ENCODE peak calls at places on chromosomes 3 and 15, in nine cellular contexts. One of them, this sample, is unnamed.

GRCh38 chr15:25810631-25811077 is 52.5 kb downstream of the ATP10A start:
- DNase-seq in heart left ventricle: no peak
- DNase-seq in Karpas-422: no peak
- DNase-seq in aorta: no peak
- DNase-seq in bronchial epithelial cell: no peak
- DNase-seq in NB4: no peak
- DNase-seq in fibroblast of pulmonary artery: no peak
- DNase-seq in cardiac muscle cell: no peak
- DNase-seq in lower leg skin: no peak
- DNase-seq in this sample: no peak

GRCh38 chr15:62085740-62086139 is 19.0 kb downstream of the C2CD4A start:
- DNase-seq in heart left ventricle: no peak
- DNase-seq in Karpas-422: no peak
- DNase-seq in aorta: peak
- DNase-seq in bronchial epithelial cell: no peak
- DNase-seq in NB4: no peak
- DNase-seq in fibroblast of pulmonary artery: peak
- DNase-seq in cardiac muscle cell: peak
- DNase-seq in lower leg skin: no peak
- DNase-seq in this sample: peak

GRCh38 chr3:194780706-194781105 is 95.0 kb downstream of the FAM43A start:
- DNase-seq in heart left ventricle: no peak
- DNase-seq in Karpas-422: no peak
- DNase-seq in aorta: no peak
- DNase-seq in bronchial epithelial cell: no peak
- DNase-seq in NB4: no peak
- DNase-seq in fibroblast of pulmonary artery: no peak
- DNase-seq in cardiac muscle cell: no peak
- DNase-seq in lower leg skin: peak
- DNase-seq in this sample: no peak

GRCh38 chr3:4719011-4719649 is 226.0 kb downstream of the ITPR1 start:
- DNase-seq in heart left ventricle: no peak
- DNase-seq in Karpas-422: no peak
- DNase-seq in aorta: no peak
- DNase-seq in bronchial epithelial cell: no peak
- DNase-seq in NB4: no peak
- DNase-seq in fibroblast of pulmonary artery: no peak
- DNase-seq in cardiac muscle cell: no peak
- DNase-seq in lower leg skin: no peak
- DNase-seq in this sample: no peak

GRCh38 chr3:47950453-47950852 is 65.8 kb downstream of the MAP4 start:
- DNase-seq in heart left ventricle: no peak
- DNase-seq in Karpas-422: peak
- DNase-seq in aorta: no peak
- DNase-seq in bronchial epithelial cell: no peak
- DNase-seq in NB4: no peak
- DNase-seq in fibroblast of pulmonary artery: no peak
- DNase-seq in cardiac muscle cell: no peak
- DNase-seq in lower leg skin: no peak
- DNase-seq in this sample: no peak

GRCh38 chr15:85125056-85125661 is 143.5 kb downstream of the PDE8A start:
- DNase-seq in heart left ventricle: no peak
- DNase-seq in Karpas-422: no peak
- DNase-seq in aorta: no peak
- DNase-seq in bronchial epithelial cell: peak
- DNase-seq in NB4: no peak
- DNase-seq in fibroblast of pulmonary artery: peak
- DNase-seq in cardiac muscle cell: peak
- DNase-seq in lower leg skin: no peak
- DNase-seq in this sample: peak

GRCh38 chr3:134427400-134428111 is 53.3 kb upstream of the AMOTL2 start:
- DNase-seq in heart left ventricle: peak
- DNase-seq in Karpas-422: no peak
- DNase-seq in aorta: no peak
- DNase-seq in bronchial epithelial cell: peak
- DNase-seq in NB4: peak
- DNase-seq in fibroblast of pulmonary artery: peak
- DNase-seq in cardiac muscle cell: peak
- DNase-seq in lower leg skin: peak
- DNase-seq in this sample: peak

GRCh38 chr3:4413467-4413866 is 53.6 kb downstream of the SUMF1 start:
- DNase-seq in heart left ventricle: no peak
- DNase-seq in Karpas-422: no peak
- DNase-seq in aorta: no peak
- DNase-seq in bronchial epithelial cell: peak
- DNase-seq in NB4: no peak
- DNase-seq in fibroblast of pulmonary artery: peak
- DNase-seq in cardiac muscle cell: peak
- DNase-seq in lower leg skin: no peak
- DNase-seq in this sample: peak

GRCh38 chr3:194967126-194968117 is 281.7 kb downstream of the FAM43A start:
- DNase-seq in heart left ventricle: no peak
- DNase-seq in Karpas-422: no peak
- DNase-seq in aorta: no peak
- DNase-seq in bronchial epithelial cell: no peak
- DNase-seq in NB4: no peak
- DNase-seq in fibroblast of pulmonary artery: peak
- DNase-seq in cardiac muscle cell: peak
- DNase-seq in lower leg skin: peak
- DNase-seq in this sample: peak

GRCh38 chr3:51799879-51800757 is 21.1 kb upstream of the IQCF6 start:
- DNase-seq in heart left ventricle: no peak
- DNase-seq in Karpas-422: peak
- DNase-seq in aorta: no peak
- DNase-seq in bronchial epithelial cell: peak
- DNase-seq in NB4: peak
- DNase-seq in fibroblast of pulmonary artery: peak
- DNase-seq in cardiac muscle cell: peak
- DNase-seq in lower leg skin: no peak
- DNase-seq in this sample: peak

GRCh38 chr3:108319428-108320053 is 23.2 kb downstream of the HHLA2 start:
- DNase-seq in heart left ventricle: no peak
- DNase-seq in Karpas-422: no peak
- DNase-seq in aorta: no peak
- DNase-seq in bronchial epithelial cell: peak
- DNase-seq in NB4: no peak
- DNase-seq in fibroblast of pulmonary artery: no peak
- DNase-seq in cardiac muscle cell: no peak
- DNase-seq in lower leg skin: no peak
- DNase-seq in this sample: no peak

GRCh38 chr3:8629151-8630021 is 15.2 kb downstream of the SSUH2 start:
- DNase-seq in heart left ventricle: no peak
- DNase-seq in Karpas-422: no peak
- DNase-seq in aorta: peak
- DNase-seq in bronchial epithelial cell: peak
- DNase-seq in NB4: peak
- DNase-seq in fibroblast of pulmonary artery: peak
- DNase-seq in cardiac muscle cell: peak
- DNase-seq in lower leg skin: peak
- DNase-seq in this sample: peak

GRCh38 chr3:142180761-142181362 is 31.5 kb upstream of the TFDP2 start:
- DNase-seq in heart left ventricle: peak
- DNase-seq in Karpas-422: peak
- DNase-seq in aorta: no peak
- DNase-seq in bronchial epithelial cell: peak
- DNase-seq in NB4: peak
- DNase-seq in fibroblast of pulmonary artery: peak
- DNase-seq in cardiac muscle cell: peak
- DNase-seq in lower leg skin: no peak
- DNase-seq in this sample: peak

GRCh38 chr3:191753186-191753585 is 292.2 kb downstream of the PYDC2 start:
- DNase-seq in heart left ventricle: no peak
- DNase-seq in Karpas-422: no peak
- DNase-seq in aorta: no peak
- DNase-seq in bronchial epithelial cell: no peak
- DNase-seq in NB4: no peak
- DNase-seq in fibroblast of pulmonary artery: no peak
- DNase-seq in cardiac muscle cell: no peak
- DNase-seq in lower leg skin: no peak
- DNase-seq in this sample: no peak

GRCh38 chr3:128167973-128168674 is 14.8 kb downstream of the EEFSEC start:
- DNase-seq in heart left ventricle: no peak
- DNase-seq in Karpas-422: no peak
- DNase-seq in aorta: no peak
- DNase-seq in bronchial epithelial cell: no peak
- DNase-seq in NB4: peak
- DNase-seq in fibroblast of pulmonary artery: no peak
- DNase-seq in cardiac muscle cell: no peak
- DNase-seq in lower leg skin: peak
- DNase-seq in this sample: no peak

GRCh38 chr15:95162967-95163531 is 931.7 kb downstream of the MCTP2 start:
- DNase-seq in heart left ventricle: no peak
- DNase-seq in Karpas-422: no peak
- DNase-seq in aorta: no peak
- DNase-seq in bronchial epithelial cell: peak
- DNase-seq in NB4: no peak
- DNase-seq in fibroblast of pulmonary artery: peak
- DNase-seq in cardiac muscle cell: peak
- DNase-seq in lower leg skin: no peak
- DNase-seq in this sample: peak

GRCh38 chr3:100536093-100536492 is 43.7 kb downstream of the TMEM45A start:
- DNase-seq in heart left ventricle: no peak
- DNase-seq in Karpas-422: no peak
- DNase-seq in aorta: no peak
- DNase-seq in bronchial epithelial cell: peak
- DNase-seq in NB4: no peak
- DNase-seq in fibroblast of pulmonary artery: peak
- DNase-seq in cardiac muscle cell: peak
- DNase-seq in lower leg skin: no peak
- DNase-seq in this sample: peak

DNA sequence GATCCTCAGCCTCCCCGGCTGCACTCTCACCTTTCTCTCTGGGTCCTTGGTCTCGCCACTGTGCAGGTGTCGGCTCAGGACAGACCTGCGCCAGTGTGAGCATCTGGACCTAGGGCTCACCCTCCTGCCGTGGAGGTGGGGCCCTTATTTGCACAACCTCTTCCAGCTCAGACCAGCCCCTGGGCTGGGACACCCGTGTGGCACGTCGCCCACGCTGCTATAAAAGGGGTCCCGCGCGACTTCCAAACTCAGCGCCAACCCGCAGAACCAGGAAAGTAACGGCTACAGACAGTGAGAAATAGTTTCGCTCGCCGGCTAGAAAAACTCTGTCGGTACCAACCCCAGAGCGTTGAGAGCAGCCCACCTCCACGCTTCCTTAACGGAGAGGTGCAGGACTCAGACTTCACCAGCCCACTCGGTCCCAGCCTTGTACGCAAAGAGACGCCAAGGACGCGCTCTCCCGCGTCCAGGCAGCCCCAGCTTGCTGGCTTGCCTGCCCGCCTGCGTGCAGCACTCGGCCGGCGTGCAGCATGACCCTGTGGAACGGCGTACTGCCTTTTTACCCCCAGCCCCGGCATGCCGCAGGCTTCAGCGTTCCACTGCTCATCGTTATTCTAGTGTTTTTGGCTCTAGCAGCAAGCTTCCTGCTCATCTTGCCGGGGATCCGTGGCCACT is at the start of the genes DUOX2 and DUOXA2:
- DNase-seq in heart left ventricle: no peak
- DNase-seq in Karpas-422: no peak
- DNase-seq in aorta: no peak
- DNase-seq in bronchial epithelial cell: no peak
- DNase-seq in NB4: no peak
- DNase-seq in fibroblast of pulmonary artery: no peak
- DNase-seq in cardiac muscle cell: no peak
- DNase-seq in lower leg skin: no peak
- DNase-seq in this sample: no peak
- H3K4me3 ChIP-seq in heart left ventricle: peak
- H3K4me3 ChIP-seq in Karpas-422: peak
- H3K4me3 ChIP-seq in aorta: no peak
- H3K4me3 ChIP-seq in bronchial epithelial cell: no peak
- H3K4me3 ChIP-seq in NB4: no peak
- H3K4me3 ChIP-seq in fibroblast of pulmonary artery: no peak
- H3K4me3 ChIP-seq in cardiac muscle cell: peak
- H3K4me3 ChIP-seq in lower leg skin: no peak
- H3K4me3 ChIP-seq in this sample: no peak

GRCh38 chr3:45235409-45235808 is 9.3 kb upstream of the TMEM158 start:
- DNase-seq in heart left ventricle: no peak
- DNase-seq in Karpas-422: no peak
- DNase-seq in aorta: no peak
- DNase-seq in bronchial epithelial cell: no peak
- DNase-seq in NB4: no peak
- DNase-seq in fibroblast of pulmonary artery: no peak
- DNase-seq in cardiac muscle cell: no peak
- DNase-seq in lower leg skin: no peak
- DNase-seq in this sample: no peak
- H3K4me3 ChIP-seq in heart left ventricle: no peak
- H3K4me3 ChIP-seq in Karpas-422: no peak
- H3K4me3 ChIP-seq in aorta: no peak
- H3K4me3 ChIP-seq in bronchial epithelial cell: no peak
- H3K4me3 ChIP-seq in NB4: no peak
- H3K4me3 ChIP-seq in fibroblast of pulmonary artery: no peak
- H3K4me3 ChIP-seq in cardiac muscle cell: no peak
- H3K4me3 ChIP-seq in lower leg skin: no peak
- H3K4me3 ChIP-seq in this sample: no peak

GRCh38 chr3:138348950-138349739 is 766 bp downstream of the MRAS start:
- DNase-seq in heart left ventricle: no peak
- DNase-seq in Karpas-422: no peak
- DNase-seq in aorta: no peak
- DNase-seq in bronchial epithelial cell: no peak
- DNase-seq in NB4: peak
- DNase-seq in fibroblast of pulmonary artery: peak
- DNase-seq in cardiac muscle cell: peak
- DNase-seq in lower leg skin: no peak
- DNase-seq in this sample: peak

GRCh38 chr3:138351151-138351550 is 2.8 kb downstream of the MRAS start:
- DNase-seq in heart left ventricle: no peak
- DNase-seq in Karpas-422: no peak
- DNase-seq in aorta: no peak
- DNase-seq in bronchial epithelial cell: peak
- DNase-seq in NB4: no peak
- DNase-seq in fibroblast of pulmonary artery: peak
- DNase-seq in cardiac muscle cell: no peak
- DNase-seq in lower leg skin: no peak
- DNase-seq in this sample: no peak

GRCh38 chr3:138348107-138348949 is at the start of gene MRAS:
- DNase-seq in heart left ventricle: peak
- DNase-seq in Karpas-422: no peak
- DNase-seq in aorta: peak
- DNase-seq in bronchial epithelial cell: peak
- DNase-seq in NB4: peak
- DNase-seq in fibroblast of pulmonary artery: peak
- DNase-seq in cardiac muscle cell: peak
- DNase-seq in lower leg skin: peak
- DNase-seq in this sample: peak

GRCh38 chr3:138351916-138352555 is 3.7 kb downstream of the MRAS start:
- DNase-seq in heart left ventricle: peak
- DNase-seq in Karpas-422: no peak
- DNase-seq in aorta: no peak
- DNase-seq in bronchial epithelial cell: no peak
- DNase-seq in NB4: no peak
- DNase-seq in fibroblast of pulmonary artery: no peak
- DNase-seq in cardiac muscle cell: no peak
- DNase-seq in lower leg skin: peak
- DNase-seq in this sample: no peak

GRCh38 chr3:138349926-138350665 is 1.7 kb downstream of the MRAS start:
- DNase-seq in heart left ventricle: no peak
- DNase-seq in Karpas-422: no peak
- DNase-seq in aorta: no peak
- DNase-seq in bronchial epithelial cell: no peak
- DNase-seq in NB4: peak
- DNase-seq in fibroblast of pulmonary artery: peak
- DNase-seq in cardiac muscle cell: peak
- DNase-seq in lower leg skin: no peak
- DNase-seq in this sample: no peak
- H3K4me3 ChIP-seq in heart left ventricle: peak
- H3K4me3 ChIP-seq in Karpas-422: no peak
- H3K4me3 ChIP-seq in aorta: peak
- H3K4me3 ChIP-seq in bronchial epithelial cell: no peak
- H3K4me3 ChIP-seq in NB4: peak
- H3K4me3 ChIP-seq in fibroblast of pulmonary artery: peak
- H3K4me3 ChIP-seq in cardiac muscle cell: peak
- H3K4me3 ChIP-seq in lower leg skin: no peak
- H3K4me3 ChIP-seq in this sample: no peak

GRCh38 chr15:90648137-90649070 is 68.7 kb upstream of the BLM start:
- DNase-seq in heart left ventricle: peak
- DNase-seq in Karpas-422: peak
- DNase-seq in aorta: peak
- DNase-seq in bronchial epithelial cell: peak
- DNase-seq in NB4: peak
- DNase-seq in fibroblast of pulmonary artery: peak
- DNase-seq in cardiac muscle cell: peak
- DNase-seq in lower leg skin: peak
- DNase-seq in this sample: peak
- H3K4me3 ChIP-seq in heart left ventricle: no peak
- H3K4me3 ChIP-seq in Karpas-422: peak
- H3K4me3 ChIP-seq in aorta: no peak
- H3K4me3 ChIP-seq in bronchial epithelial cell: no peak
- H3K4me3 ChIP-seq in NB4: no peak
- H3K4me3 ChIP-seq in fibroblast of pulmonary artery: no peak
- H3K4me3 ChIP-seq in cardiac muscle cell: no peak
- H3K4me3 ChIP-seq in lower leg skin: no peak
- H3K4me3 ChIP-seq in this sample: no peak

This sample was measured in cardiac fibroblast.